ENCODE peak calls at places on chromosomes 16 and 17, in eight cellular contexts. J is HCT116, T is colonic mucosa, X is kidney, Y is PC-3, E is GM12878, C is DND-41, N is H1. L is an unnamed sample.

GRCh38 chr16:19210968-19211367 is 42.9 kb downstream of the SYT17 start:
- DNase-seq in T (no peak), C (no peak), X (no peak), N (no peak), J (no peak), E (peak; percentile 63), Y (no peak), L (no peak)

GRCh38 chr17:83036193-83036592 is 43.2 kb upstream of the METRNL start:
- DNase-seq in C (no peak), J (no peak), X (no peak), T (no peak), E (no peak), Y (no peak), N (no peak), L (no peak)

GRCh38 chr16:28822520-28823290 is at the start of gene ATXN2L:
- DNase-seq in E (peak; percentile 77), C (peak; percentile 95), N (peak; percentile 87), Y (peak; percentile 90), X (peak; percentile 99), T (peak; percentile 92), J (peak; percentile 93), L (peak; percentile 46)

GRCh38 chr17:42937712-42938596 is 26.3 kb downstream of the AARSD1 start:
- DNase-seq in J (peak; percentile 51), E (no peak), Y (peak; percentile 59), T (peak; percentile 22), N (peak; percentile 55), C (peak; percentile 55), X (no peak), L (no peak)

GRCh38 chr16:58046936-58047335 is 21.4 kb downstream of the MMP15 start:
- DNase-seq in T (peak; percentile 35), J (no peak), E (no peak), Y (no peak), N (no peak), X (no peak), C (no peak), L (no peak)

GRCh38 chr17:19753049-19753444 is 4.9 kb upstream of the ALDH3A1 start:
- DNase-seq in X (peak; percentile 93), E (no peak), J (peak; percentile 79), T (peak; percentile 57), C (no peak), Y (peak; percentile 99), N (no peak), L (peak; percentile 92)

GRCh38 chr17:33050611-33051140 is 59.0 kb downstream of the SPACA3 start:
- DNase-seq in Y (no peak), T (no peak), N (no peak), C (no peak), E (no peak), J (no peak), X (no peak), L (no peak)

GRCh38 chr17:68257924-68258323 is 10.1 kb downstream of the AMZ2 start:
- DNase-seq in C (no peak), Y (no peak), E (no peak), T (no peak), X (no peak), N (no peak), J (no peak), L (no peak)

GRCh38 chr17:44262654-44263225 is 5.2 kb downstream of the SLC4A1 start:
- DNase-seq in C (no peak), E (no peak), T (no peak), J (no peak), N (no peak), Y (no peak), X (no peak), L (no peak)

GRCh38 chr17:40857535-40857934 is 9.5 kb downstream of the KRT12 start:
- DNase-seq in C (no peak), J (no peak), X (no peak), E (no peak), Y (no peak), T (no peak), N (no peak), L (no peak)

GRCh38 chr16:66335704-66336329 is 30.7 kb upstream of the CDH5 start:
- DNase-seq in J (no peak), N (no peak), E (no peak), T (no peak), C (peak; percentile 24), X (no peak), Y (no peak), L (no peak)

GRCh38 chr17:14297161-14297851 is 3.6 kb upstream of the HS3ST3B1 start:
- DNase-seq in X (peak; percentile 76), Y (peak; percentile 34), T (no peak), C (no peak), N (peak; percentile 87), E (no peak), J (no peak), L (no peak)

GRCh38 chr16:89106533-89107208 is 13.0 kb downstream of the ACSF3 start:
- DNase-seq in T (no peak), N (no peak), C (no peak), E (no peak), Y (no peak), X (peak; percentile 46), J (no peak), L (no peak)

GRCh38 chr17:3913531-3914318 is 2.5 kb downstream of the P2RX1 start:
- DNase-seq in J (peak; percentile 54), T (peak; percentile 82), C (peak; percentile 82), E (peak; percentile 56), N (peak; percentile 95), X (peak; percentile 93), Y (peak; percentile 72), L (no peak)

GRCh38 chr16:31202402-31203385 is at the start of gene PYCARD:
- DNase-seq in Y (peak; percentile 17), X (peak; percentile 86), T (peak; percentile 81), C (peak; percentile 45), E (no peak), N (peak; percentile 79), J (no peak), L (no peak)

GRCh38 chr17:79385962-79386563 is 224.8 kb downstream of the RBFOX3 start:
- DNase-seq in C (no peak), Y (no peak), T (no peak), X (no peak), N (no peak), E (no peak), J (no peak), L (no peak)

GRCh38 chr17:79389896-79390295 is 221.0 kb downstream of the RBFOX3 start:
- DNase-seq in J (no peak), X (no peak), T (no peak), E (no peak), C (no peak), N (no peak), Y (no peak), L (no peak)

GRCh38 chr17:79388556-79389295 is 222.1 kb downstream of the RBFOX3 start:
- DNase-seq in N (peak; percentile 82), T (peak; percentile 43), J (peak; percentile 18), X (no peak), C (peak; percentile 36), Y (peak; percentile 74), E (no peak), L (no peak)

GRCh38 chr17:79391376-79391775 is 219.5 kb downstream of the RBFOX3 start:
- DNase-seq in Y (no peak), E (no peak), J (no peak), C (no peak), N (no peak), T (no peak), X (no peak), L (no peak)

GRCh38 chr17:79387783-79388182 is 223.1 kb downstream of the RBFOX3 start:
- DNase-seq in C (no peak), J (no peak), Y (no peak), X (no peak), N (no peak), T (no peak), E (no peak), L (no peak)
- H3K9ac ChIP-seq in C (no peak overlapping the region), J (no peak overlapping the region), Y (no peak overlapping the region), X (no peak overlapping the region), N (no peak overlapping the region), T (no peak overlapping the region), E (no peak overlapping the region), L (no peak overlapping the region)

GRCh38 chr16:4511441-4512082 is 27.0 kb downstream of the CDIP1 start:
- DNase-seq in E (no peak), N (peak; percentile 91), Y (peak; percentile 44), X (no peak), T (peak; percentile 55), C (peak; percentile 33), J (no peak), L (no peak)
- H3K36me3 ChIP-seq in E (peaks cover 53% of the 10 kb centered on the region), N (peaks cover 14% of the 10 kb centered on the region), Y (peaks cover 4% of the 10 kb centered on the region), X (peaks cover 51% of the 10 kb centered on the region), T (peaks cover 6% of the 10 kb centered on the region), C (peaks cover 61% of the 10 kb centered on the region), J (peaks cover 41% of the 10 kb centered on the region), L (peaks cover 53% of the 10 kb centered on the region)

DNA sequence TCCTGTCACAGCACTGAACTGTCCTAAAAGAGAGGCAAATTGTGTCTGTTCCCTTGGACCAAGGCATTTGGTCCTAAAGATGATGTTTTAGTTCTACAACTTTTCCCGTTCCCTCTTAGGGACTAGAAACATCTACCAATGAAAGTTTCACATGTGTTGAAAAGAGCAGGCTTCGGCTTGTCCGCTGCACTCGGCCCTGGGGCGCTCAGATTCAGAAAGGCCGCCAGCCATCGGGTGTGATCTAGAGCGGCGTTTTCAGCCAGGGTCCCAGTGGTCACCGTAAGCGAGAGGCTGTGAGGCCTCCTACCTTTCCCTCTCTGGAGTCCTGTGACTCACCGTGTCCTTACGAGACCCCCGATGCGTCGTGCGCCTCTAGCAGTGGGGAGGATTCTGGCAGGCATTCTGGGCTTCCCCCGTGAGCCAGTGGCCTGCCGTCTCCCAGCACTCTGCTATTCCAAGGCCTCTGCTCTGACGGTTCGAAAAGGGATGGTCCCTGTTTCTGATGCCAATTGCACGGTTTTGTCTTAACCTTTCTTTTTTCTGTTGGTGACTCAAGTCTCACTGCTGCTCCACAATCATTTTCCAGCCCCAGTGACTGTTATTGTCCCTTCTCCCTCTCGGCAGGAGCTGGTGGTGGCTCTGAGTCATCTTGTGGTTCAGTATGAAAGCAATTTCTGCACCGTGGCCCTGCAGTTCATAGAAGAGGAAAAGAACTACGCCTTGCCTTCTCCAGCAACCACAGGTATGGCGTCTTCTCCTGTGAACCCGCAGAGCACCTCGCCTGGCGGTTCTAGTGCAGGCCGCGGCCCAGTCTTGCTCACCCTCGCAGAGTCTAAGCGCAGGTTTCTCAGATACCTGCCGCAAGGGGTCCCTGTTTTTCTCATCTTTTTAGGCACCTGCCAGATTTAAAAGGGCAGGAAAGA is 100.3 kb upstream of the CHMP6 start:
- DNase-seq in T (no peak), X (peak; percentile 63), J (peak; percentile 96), E (peak; percentile 56), C (peak; percentile 32), Y (peak; percentile 94), N (no peak), L (peak; percentile 86)
- H3K9ac ChIP-seq in T (no peak overlapping the region), X (no peak overlapping the region), J (peak overlapping the region; percentile 65), E (peak overlapping the region; percentile 69), C (no peak overlapping the region), Y (peak overlapping the region; percentile 57), N (no peak overlapping the region), L (peak overlapping the region; percentile 95)

GRCh38 chr17:28688481-28688880 is 23.2 kb downstream of the PROCA1 start:
- DNase-seq in X (no peak), C (no peak), E (no peak), Y (no peak), J (no peak), N (no peak), T (no peak), L (no peak)

GRCh38 chr17:28682655-28683054 is 20.6 kb downstream of the SUPT6H start:
- DNase-seq in J (no peak), C (no peak), Y (no peak), E (no peak), X (peak; percentile 36), N (no peak), T (no peak), L (no peak)

GRCh38 chr17:28686296-28686695 is 24.3 kb downstream of the SUPT6H start:
- DNase-seq in E (no peak), C (no peak), X (peak; percentile 6), J (no peak), N (no peak), T (no peak), Y (no peak), L (no peak)

GRCh38 chr17:28685366-28685765 is 23.4 kb downstream of the SUPT6H start:
- DNase-seq in T (no peak), X (peak; percentile 21), N (no peak), E (no peak), J (no peak), C (no peak), Y (no peak), L (no peak)

GRCh38 chr17:28684963-28685362 is 23.0 kb downstream of the SUPT6H start:
- DNase-seq in N (no peak), E (no peak), T (peak; percentile 52), Y (peak; percentile 10), X (peak; percentile 58), C (no peak), J (no peak), L (no peak)
- H3K36me3 ChIP-seq in N (peaks cover 60% of the 10 kb centered on the region), E (peaks cover 31% of the 10 kb centered on the region), T (peaks cover 54% of the 10 kb centered on the region), Y (peaks cover 53% of the 10 kb centered on the region), X (peaks cover 82% of the 10 kb centered on the region), C (peaks cover 98% of the 10 kb centered on the region), J (peaks cover 84% of the 10 kb centered on the region), L (peaks cover 52% of the 10 kb centered on the region)

L was measured in keratinocyte.